ENCODE peak calls at places on chromosomes 6 and 20, in six cellular contexts. J is pons; D is activated naive CD4-positive, alpha-beta T cell; Q is dermis microvascular lymphatic vessel endothelial cell; P is stimulated activated CD4-positive, alpha-beta T cell treated with anti-CD3 and anti-CD28 coated beads, Interleukin-1b, Interleukin-23, amount 100 ng/mL, for 4 hours; I is MCF 10A. F is an unnamed sample.

GRCh38 chr20:54257090-54257816 is 49.4 kb downstream of the PFDN4 start:
- DNase-seq in I (peak), J (no peak), D (no peak), P (no peak), Q (no peak), F (peak)

GRCh38 chr20:2771631-2772080 is 28.8 kb downstream of the CPXM1 start:
- DNase-seq in J (no peak), I (no peak), P (no peak), Q (peak), D (no peak), F (peak)

GRCh38 chr20:61345656-61346055 is 93.6 kb downstream of the CDH4 start:
- DNase-seq in I (no peak), D (no peak), J (no peak), Q (no peak), P (no peak), F (no peak)

GRCh38 chr20:32241807-32242206 is 34.1 kb downstream of the POFUT1 start:
- DNase-seq in P (no peak), I (no peak), J (no peak), Q (no peak), D (no peak), F (no peak)

GRCh38 chr6:32885698-32886286 is 31.8 kb downstream of the PSMB9 start:
- DNase-seq in Q (peak), D (no peak), P (no peak), J (peak), I (peak), F (peak)

GRCh38 chr6:50145125-50145524 is 95.4 kb upstream of the DEFB112 start:
- DNase-seq in D (no peak), J (no peak), I (peak), P (no peak), Q (peak), F (peak)

GRCh38 chr6:133208183-133208755 is 32.9 kb upstream of the EYA4 start:
- DNase-seq in I (no peak), P (no peak), D (no peak), J (no peak), Q (no peak), F (peak)

GRCh38 chr20:20233041-20233514 is 134.8 kb upstream of the INSM1 start:
- DNase-seq in P (no peak), Q (peak), I (no peak), J (no peak), D (no peak), F (no peak)

GRCh38 chr6:166308769-166309589 is 787 bp upstream of the PRR18 start:
- DNase-seq in I (no peak), D (no peak), Q (no peak), P (no peak), J (peak), F (no peak)

GRCh38 chr6:30844118-30844535 is 40.2 kb upstream of the DDR1 start:
- DNase-seq in D (no peak), I (no peak), Q (no peak), P (no peak), J (no peak), F (peak)

GRCh38 chr6:37174515-37175331 is 4.8 kb downstream of the PIM1 start:
- DNase-seq in D (no peak), J (no peak), P (no peak), Q (no peak), I (no peak), F (no peak)

GRCh38 chr6:7486951-7487350 is 54.5 kb upstream of the DSP start:
- DNase-seq in D (no peak), J (no peak), Q (no peak), I (no peak), P (no peak), F (no peak)

GRCh38 chr6:82072113-82072512 is 175.4 kb downstream of the IBTK start:
- DNase-seq in P (no peak), J (no peak), Q (no peak), I (no peak), D (no peak), F (peak)

GRCh38 chr20:605237-605636 is 4.9 kb downstream of the TCF15 start:
- DNase-seq in P (no peak), J (no peak), D (no peak), Q (no peak), I (no peak), F (peak)

GRCh38 chr6:88449770-88450169 is 283.6 kb upstream of the CNR1 start:
- DNase-seq in P (no peak), J (no peak), I (peak), D (no peak), Q (no peak), F (no peak)

GRCh38 chr6:26215200-26216014 is 128.2 kb downstream of the HFE start:
- DNase-seq in Q (peak), D (no peak), P (no peak), I (peak), J (peak), F (peak)